ENCODE peak calls at places on chromosomes 2 and 18, in nine cellular contexts. T, Q, U, N, Z, V, L, A and C are unnamed samples. For H3K4me1, the result is how much of the 10 kb centered on the place peaks cover.

GRCh38 chr2:150204449-150204848 is 283.0 kb downstream of the RND3 start:
- DNase-seq in T (no peak), A (no peak), Q (peak), L (no peak), N (peak), V (peak), U (no peak), Z (no peak), C (no peak)

GRCh38 chr2:67782443-67782842 is 280.4 kb downstream of the C1D start:
- DNase-seq in V (no peak), Q (peak), N (peak), A (no peak), L (no peak), Z (no peak), U (no peak), T (no peak), C (no peak)

GRCh38 chr2:50596521-50596920 is 435.4 kb downstream of the NRXN1 start:
- DNase-seq in T (no peak), V (no peak), N (peak), U (no peak), L (no peak), Z (no peak), Q (no peak), A (no peak), C (no peak)

GRCh38 chr2:11904029-11904428 is 157.6 kb downstream of the LPIN1 start:
- DNase-seq in A (no peak), L (no peak), V (no peak), N (no peak), T (no peak), Q (no peak), Z (no peak), U (no peak), C (no peak)

GRCh38 chr18:2415656-2416055 is 155.6 kb downstream of the METTL4 start:
- DNase-seq in Z (no peak), V (no peak), L (no peak), U (no peak), Q (no peak), N (no peak), A (no peak), T (no peak), C (no peak)

GRCh38 chr2:133992454-133992853 is 261.4 kb upstream of the MGAT5 start:
- DNase-seq in A (no peak), U (no peak), V (no peak), Q (no peak), Z (no peak), L (no peak), N (no peak), T (no peak), C (no peak)

GRCh38 chr2:163753721-163754120 is 17.9 kb upstream of the FIGN start:
- DNase-seq in N (peak), A (no peak), U (no peak), Q (no peak), V (no peak), L (no peak), Z (no peak), T (no peak), C (no peak)

GRCh38 chr2:109720379-109721116 is 73.6 kb upstream of the RGPD5 start:
- DNase-seq in T (peak), Q (no peak), U (no peak), A (no peak), L (no peak), V (no peak), N (no peak), Z (no peak), C (no peak)

GRCh38 chr18:48993586-48993985 is 42.8 kb upstream of the SMAD7 start:
- DNase-seq in U (no peak), L (no peak), T (no peak), Q (peak), A (peak), Z (no peak), N (peak), V (peak), C (no peak)

GRCh38 chr2:174337337-174338154 is 2.8 kb downstream of the SP9 start:
- DNase-seq in Z (no peak), A (peak), L (no peak), Q (no peak), V (peak), T (no peak), N (peak), U (peak), C (no peak)

GRCh38 chr2:18046558-18046957 is 168.1 kb downstream of the KCNS3 start:
- DNase-seq in T (no peak), L (no peak), N (peak), Z (peak), A (no peak), U (no peak), V (no peak), Q (peak), C (no peak)

GRCh38 chr18:1784113-1784512 is 787.2 kb downstream of the METTL4 start:
- DNase-seq in Q (no peak), L (no peak), V (no peak), A (peak), Z (no peak), T (no peak), U (no peak), N (no peak), C (no peak)

GRCh38 chr18:39571511-39571910 is 2005.9 kb upstream of the CELF4 start:
- DNase-seq in N (peak), T (no peak), A (no peak), U (no peak), Q (peak), L (no peak), V (no peak), Z (no peak), C (no peak)

GRCh38 chr2:72112981-72113846 is 34.4 kb downstream of the CYP26B1 start:
- DNase-seq in T (no peak), A (no peak), N (no peak), Q (no peak), Z (no peak), V (peak), U (no peak), L (no peak), C (no peak)

GRCh38 chr2:162073776-162074578 is at the start of gene DPP4:
- DNase-seq in T (peak), V (peak), A (peak), U (peak), L (no peak), Z (peak), Q (peak), N (peak), C (peak)

GRCh38 chr2:45978302-45978859 is 318.8 kb upstream of the EPAS1 start:
- DNase-seq in T (no peak), Q (no peak), A (no peak), N (no peak), L (no peak), U (no peak), Z (no peak), V (no peak), C (no peak)

GRCh38 chr2:222338374-222338773 is 39.6 kb upstream of the PAX3 start:
- DNase-seq in U (no peak), V (no peak), Z (no peak), N (no peak), T (no peak), Q (no peak), A (no peak), L (no peak), C (no peak)

GRCh38 chr2:182522428-182522896 is 95.6 kb upstream of the PDE1A start:
- DNase-seq in L (no peak), Z (no peak), N (peak), A (no peak), T (no peak), U (no peak), V (no peak), Q (no peak), C (no peak)

GRCh38 chr18:70293166-70293565 is 4.3 kb downstream of the SOCS6 start:
- DNase-seq in N (no peak), T (no peak), Z (no peak), U (no peak), L (no peak), Q (peak), V (peak), A (no peak), C (peak)

GRCh38 chr2:234998404-234999211 is 46.8 kb downstream of the SH3BP4 start:
- DNase-seq in Q (no peak), A (peak), L (no peak), U (peak), T (no peak), Z (no peak), N (peak), V (peak), C (no peak)

GRCh38 chr18:74282359-74283254 is 9.2 kb downstream of the CYB5A start:
- DNase-seq in V (no peak), A (no peak), T (no peak), U (no peak), Q (no peak), N (no peak), Z (no peak), L (no peak), C (no peak)

GRCh38 chr2:54560146-54560881 is 104.2 kb downstream of the SPTBN1 start:
- DNase-seq in V (peak), U (no peak), L (no peak), Q (peak), T (no peak), Z (no peak), A (no peak), N (peak), C (peak)

GRCh38 chr2:69989017-69989416 is 27.6 kb upstream of the ASPRV1 start:
- DNase-seq in Q (no peak), N (no peak), T (no peak), A (no peak), V (no peak), L (no peak), Z (no peak), U (no peak), C (peak)

GRCh38 chr2:202278944-202279343 is 13.4 kb downstream of the NOP58 start:
- DNase-seq in N (peak), U (no peak), L (no peak), Q (peak), T (no peak), A (no peak), Z (no peak), V (peak), C (no peak)

GRCh38 chr2:134087371-134087921 is 166.4 kb upstream of the MGAT5 start:
- DNase-seq in A (no peak), U (no peak), V (no peak), N (peak), T (no peak), Q (no peak), L (no peak), Z (no peak), C (no peak)

GRCh38 chr2:98551316-98551715 is 57.0 kb downstream of the COA5 start:
- DNase-seq in T (no peak), A (no peak), L (no peak), N (no peak), U (no peak), V (no peak), Q (no peak), Z (no peak), C (no peak)

GRCh38 chr2:97355887-97356286 is 233.8 kb downstream of the ANKRD36B start:
- DNase-seq in T (no peak), V (no peak), N (no peak), U (no peak), Q (no peak), L (no peak), A (no peak), Z (no peak), C (no peak)

GRCh38 chr2:236536727-236537398 is 32.8 kb upstream of the ACKR3 start:
- DNase-seq in N (no peak), Q (no peak), L (peak), A (peak), V (no peak), Z (no peak), U (no peak), T (no peak), C (peak)

GRCh38 chr2:112812318-112813042 is 24.1 kb downstream of the IL1B start:
- DNase-seq in A (no peak), Z (no peak), N (peak), U (no peak), V (peak), Q (peak), L (no peak), T (no peak), C (no peak)

GRCh38 chr2:144630459-144631215 is 110.7 kb upstream of the ZEB2 start:
- DNase-seq in A (no peak), N (no peak), V (no peak), T (no peak), L (no peak), U (no peak), Q (peak), Z (no peak), C (no peak)

GRCh38 chr2:30897539-30897938 is 90.3 kb upstream of the CAPN13 start:
- DNase-seq in Q (no peak), U (no peak), A (no peak), L (no peak), T (no peak), Z (no peak), N (no peak), V (no peak), C (no peak)

GRCh38 chr2:53877556-53877955 is 17.8 kb upstream of the GPR75 start:
- DNase-seq in V (peak), U (no peak), L (no peak), Z (no peak), A (no peak), T (no peak), N (peak), Q (peak), C (no peak)

GRCh38 chr18:67301592-67301991 is 214.9 kb downstream of the DSEL start:
- DNase-seq in T (no peak), N (peak), Z (no peak), L (no peak), A (no peak), Q (peak), U (no peak), V (peak), C (no peak)
- TF ChIP-seq CTCF in T (no peak), N (no peak), Z (no peak), L (no peak), A (no peak), Q (no peak), U (no peak), V (no peak), C (no peak)

GRCh38 chr2:177352441-177353070 is 40.0 kb upstream of the AGPS start:
- DNase-seq in Q (no peak), Z (no peak), T (no peak), L (no peak), N (no peak), A (no peak), V (no peak), U (no peak), C (no peak)
- H3K27ac ChIP-seq in Q (no peak), Z (peak), T (peak), L (no peak), N (no peak), A (no peak), V (no peak), U (no peak), C (peak)

GRCh38 chr2:184452907-184453306 is 145.4 kb upstream of the ZNF804A start:
- DNase-seq in L (peak), T (no peak), A (no peak), U (no peak), V (no peak), Q (no peak), Z (no peak), N (no peak), C (no peak)
- H3K4me1 ChIP-seq in L (under half), T (under half), A (under half), U (under half), V (under half), Q (under half), Z (under half), N (under half), C (under half)

DNA sequence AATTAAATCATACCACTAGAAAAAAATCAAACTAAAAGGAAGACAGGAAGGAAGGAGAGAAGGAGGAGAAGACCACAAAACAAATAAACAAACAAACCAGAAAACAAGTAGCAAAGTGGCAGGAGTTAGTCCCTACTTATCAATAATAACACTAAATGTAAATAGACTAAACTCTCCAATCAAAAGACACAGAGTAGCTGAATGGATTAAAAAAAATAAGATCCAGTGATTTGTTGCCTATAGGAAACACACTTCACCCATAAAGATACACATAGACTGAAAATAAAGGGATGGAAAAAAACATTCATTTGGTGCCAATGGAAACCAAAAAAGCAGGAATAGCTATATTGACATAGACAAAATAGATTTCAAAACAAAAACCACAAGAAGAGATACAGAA is 23.4 kb upstream of the BAZ2B start:
- DNase-seq in T (no peak), N (no peak), L (no peak), Q (no peak), Z (no peak), U (no peak), V (no peak), A (no peak), C (no peak)
- TF ChIP-seq CTCF in T (no peak), N (no peak), L (no peak), Q (no peak), Z (no peak), U (no peak), V (no peak), A (no peak), C (no peak)

DNA sequence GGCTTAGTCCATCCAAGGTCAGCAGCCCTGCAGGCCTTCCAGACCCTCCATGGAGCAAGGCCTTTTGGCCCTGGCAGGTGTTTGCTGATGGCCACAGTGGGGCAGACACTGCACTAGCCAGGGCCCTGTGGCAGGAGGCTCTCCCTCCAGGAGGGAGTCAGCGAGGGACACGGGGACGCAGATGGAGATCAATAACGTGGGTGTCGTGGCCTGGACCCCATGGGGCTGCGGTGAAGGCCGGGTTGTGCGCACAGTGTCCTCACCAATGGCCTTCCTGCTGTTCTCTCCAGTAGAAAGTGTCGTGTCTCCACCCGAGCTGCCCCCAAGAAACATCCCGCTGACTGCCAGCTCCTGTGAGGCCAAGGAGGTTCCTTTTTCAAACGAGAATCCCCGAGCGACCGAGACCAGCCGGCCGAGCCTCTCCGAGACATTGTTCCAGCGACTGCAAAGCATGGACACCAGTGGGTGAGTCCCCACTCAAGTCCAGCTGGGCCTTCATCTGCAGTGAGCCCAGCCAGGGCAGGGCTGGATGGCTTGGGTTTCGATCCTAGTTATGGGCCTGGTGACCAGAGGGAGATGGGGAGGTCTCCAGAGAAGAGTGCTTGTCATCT is 65.4 kb downstream of the INPP5D start:
- DNase-seq in V (no peak), L (no peak), T (peak), U (no peak), Q (no peak), Z (no peak), A (no peak), N (no peak), C (no peak)
- H3K27ac ChIP-seq in V (no peak), L (peak), T (no peak), U (peak), Q (no peak), Z (no peak), A (no peak), N (no peak), C (no peak)

GRCh38 chr2:200479617-200480292 is 30.1 kb downstream of the KCTD18 start:
- DNase-seq in Z (no peak), L (no peak), T (no peak), Q (peak), N (peak), V (peak), A (no peak), U (no peak), C (no peak)
- H3K4me1 ChIP-seq in Z (under half), L (under half), T (under half), Q (under half), N (under half), V (under half), A (under half), U (under half), C (under half)

GRCh38 chr2:132676999-132677398 is 7.0 kb upstream of the LYPD1 start:
- DNase-seq in Z (no peak), U (no peak), N (no peak), A (no peak), L (no peak), T (no peak), V (no peak), Q (no peak), C (no peak)
- TF ChIP-seq CTCF in Z (peak), U (no peak), N (no peak), A (no peak), L (peak), T (no peak), V (peak), Q (peak), C (no peak)